ENCODE peak calls at places on chromosomes 3 and 15, in five cellular contexts. O, H, V, X and S are unnamed samples.

GRCh38 chr3:174442317-174442682 is 416.8 kb upstream of the NAALADL2 start:
- DNase-seq in O (no peak), H (no peak), V (no peak), X (no peak), S (no peak)

GRCh38 chr3:150763841-150764483 is 993 bp upstream of the SIAH2 start:
- DNase-seq in O (peak; percentile 35), H (no peak), V (peak; percentile 72), X (peak; percentile 65), S (peak; percentile 34)

GRCh38 chr3:120745466-120745865 is 2.9 kb downstream of the GTF2E1 start:
- DNase-seq in O (no peak), H (no peak), V (no peak), X (no peak), S (no peak)

GRCh38 chr3:135084404-135084803 is 289.3 kb downstream of the EPHB1 start:
- DNase-seq in O (no peak), H (no peak), V (no peak), X (no peak), S (no peak)

GRCh38 chr3:108407858-108408257 is 102.5 kb downstream of the MYH15 start:
- DNase-seq in O (no peak), H (no peak), V (no peak), X (no peak), S (no peak)

GRCh38 chr3:131731709-131732108 is 228.9 kb upstream of the MRPL3 start:
- DNase-seq in O (no peak), H (no peak), V (no peak), X (no peak), S (no peak)

GRCh38 chr3:73401058-73401457 is 223.7 kb downstream of the PDZRN3 start:
- DNase-seq in O (no peak), H (no peak), V (peak; percentile 6), X (no peak), S (no peak)

GRCh38 chr3:72258786-72259185 is 473.8 kb upstream of the PROK2 start:
- DNase-seq in O (no peak), H (no peak), V (no peak), X (no peak), S (no peak)

GRCh38 chr15:38344351-38344750 is 91.7 kb downstream of the SPRED1 start:
- DNase-seq in O (no peak), H (no peak), V (no peak), X (no peak), S (no peak)

GRCh38 chr3:139111392-139112229 is 66.9 kb upstream of the PRR23C start:
- DNase-seq in O (peak; percentile 28), H (no peak), V (peak; percentile 62), X (no peak), S (peak; percentile 53)

GRCh38 chr15:61393949-61394348 is 164.8 kb upstream of the RORA start:
- DNase-seq in O (no peak), H (no peak), V (no peak), X (no peak), S (no peak)

GRCh38 chr3:131881777-131882176 is 153.0 kb downstream of the CPNE4 start:
- DNase-seq in O (no peak), H (no peak), V (no peak), X (no peak), S (no peak)

GRCh38 chr15:99437315-99438221 is 128.2 kb upstream of the MEF2A start:
- DNase-seq in O (no peak), H (peak; percentile 70), V (no peak), X (no peak), S (no peak)

GRCh38 chr15:72389231-72389630 is 8.9 kb upstream of the TMEM202 start:
- DNase-seq in O (no peak), H (no peak), V (no peak), X (no peak), S (no peak)

GRCh38 chr3:42839616-42840015 is 30.4 kb downstream of the ACKR2 start:
- DNase-seq in O (no peak), H (no peak), V (peak; percentile 69), X (peak; percentile 44), S (peak; percentile 60)